ENCODE peak calls at places on chromosomes 6 and 20, in four cellular contexts. D is left ventricle myocardium inferior, M is pancreas, Q is heart right ventricle. K is an unnamed sample. For H3K36me3, the result is how much of the 10 kb centered on the place peaks cover.

GRCh38 chr20:11232249-11232648 is 558.5 kb upstream of the JAG1 start:
- DNase-seq in D (no peak), M (no peak), Q (no peak), K (no peak)

GRCh38 chr6:30819287-30819917 is 64.9 kb upstream of the DDR1 start:
- DNase-seq in D (no peak), M (no peak), Q (no peak), K (no peak)

GRCh38 chr20:59351148-59352040 is 51.0 kb downstream of the EDN3 start:
- DNase-seq in D (no peak), M (no peak), Q (no peak), K (no peak)

GRCh38 chr6:40440083-40440482 is 147.1 kb downstream of the LRFN2 start:
- DNase-seq in D (no peak), M (no peak), Q (no peak), K (peak)

GRCh38 chr6:82507112-82507511 is 143.5 kb downstream of the TPBG start:
- DNase-seq in D (no peak), M (no peak), Q (no peak), K (no peak)

GRCh38 chr6:45132059-45132458 is 196.1 kb upstream of the RUNX2 start:
- DNase-seq in D (no peak), M (no peak), Q (no peak), K (peak)

GRCh38 chr6:41732601-41733348 is 2.6 kb downstream of the TFEB start:
- DNase-seq in D (no peak), M (peak), Q (no peak), K (no peak)

GRCh38 chr6:154937306-154938244 is 57.5 kb upstream of the TIAM2 start:
- DNase-seq in D (no peak), M (no peak), Q (no peak), K (no peak)

GRCh38 chr6:126253421-126253820 is 86.5 kb upstream of the CENPW start:
- DNase-seq in D (no peak), M (no peak), Q (no peak), K (no peak)

GRCh38 chr6:110495949-110496348 is 19.5 kb upstream of the SLC22A16 start:
- DNase-seq in D (no peak), M (no peak), Q (no peak), K (peak)

GRCh38 chr20:17661121-17661744 is 20.8 kb downstream of the RRBP1 start:
- DNase-seq in D (no peak), M (no peak), Q (no peak), K (no peak)

GRCh38 chr6:145731432-145731831 is 3.9 kb downstream of the EPM2A start:
- DNase-seq in D (no peak), M (no peak), Q (no peak), K (no peak)
- H3K36me3 ChIP-seq in D (under half), M (under half), Q (under half), K (under half)

DNA sequence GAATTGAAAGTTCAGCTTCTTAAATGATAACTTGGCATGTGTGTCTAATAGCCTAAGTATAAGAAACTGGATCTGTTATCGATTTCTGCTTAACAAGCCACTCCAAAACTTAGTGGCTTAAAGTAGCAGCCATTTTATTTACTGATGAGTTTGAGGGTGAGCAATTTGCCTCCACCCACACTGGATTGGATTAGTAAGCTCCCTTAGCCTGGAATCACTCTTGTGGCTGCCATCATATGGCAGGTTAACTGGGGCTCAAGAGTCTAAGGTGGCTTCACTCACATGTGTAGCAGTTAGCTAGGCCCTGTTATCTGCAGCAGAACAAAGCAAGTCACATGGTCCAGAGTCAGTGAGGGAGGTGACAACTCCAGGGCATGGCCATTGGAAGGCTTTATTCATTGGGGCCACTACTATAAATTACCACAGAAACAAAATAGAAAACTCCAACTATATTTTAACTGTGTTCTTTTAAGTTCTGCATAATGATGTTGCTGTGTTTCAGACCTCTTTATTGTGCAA is 49.3 kb downstream of the DCBLD1 start:
- DNase-seq in D (no peak), M (no peak), Q (no peak), K (no peak)
- H3K36me3 ChIP-seq in D (under half), M (under half), Q (under half), K (under half)

GRCh38 chr6:137872071-137872470 is 5.0 kb downstream of the TNFAIP3 start:
- DNase-seq in D (no peak), M (no peak), Q (no peak), K (no peak)
- H3K36me3 ChIP-seq in D (under half), M (under half), Q (under half), K (under half)

DNA sequence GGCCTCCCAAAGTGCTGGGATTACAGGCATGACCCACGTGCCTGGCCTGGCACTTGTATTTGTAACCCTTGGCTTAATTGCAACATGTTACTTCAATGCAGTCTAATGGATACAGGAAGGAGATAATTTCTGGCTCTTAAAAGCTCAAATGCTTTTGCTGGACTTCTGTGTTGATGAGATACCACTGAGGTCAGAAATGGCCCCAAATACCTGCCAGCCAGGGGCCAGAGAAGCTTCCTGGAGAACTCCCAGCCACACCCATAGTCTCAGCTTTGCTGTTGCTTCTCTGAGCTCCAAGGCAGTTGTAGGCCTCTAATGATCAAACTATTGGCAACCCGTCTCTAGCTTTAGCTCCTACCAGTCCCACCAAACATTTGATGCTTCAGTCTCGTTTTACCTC is 14.2 kb upstream of the ZNFX1 start:
- DNase-seq in D (no peak), M (no peak), Q (no peak), K (no peak)
- H3K36me3 ChIP-seq in D (half or more), M (under half), Q (under half), K (under half)

DNA sequence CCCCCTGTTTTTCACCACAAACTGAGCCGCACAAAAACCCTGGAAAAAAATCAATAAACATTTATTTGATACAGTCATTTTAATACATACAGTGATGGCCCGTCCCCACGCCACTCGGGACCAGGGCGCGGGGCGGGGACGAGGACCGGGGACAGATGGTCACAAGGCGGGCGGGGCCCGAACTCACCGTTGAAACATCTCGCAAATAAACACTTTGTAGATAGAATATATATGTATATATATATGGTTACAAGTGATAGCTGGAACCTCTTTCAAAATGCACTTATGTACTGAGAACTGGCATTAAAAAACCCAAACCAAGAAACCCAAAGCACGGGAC is 418 bp upstream of the UCKL1 start:
- DNase-seq in D (no peak), M (no peak), Q (no peak), K (no peak)
- H3K36me3 ChIP-seq in D (under half), M (under half), Q (under half), K (under half)

GRCh38 chr20:6039766-6040165 is 14.1 kb downstream of the LRRN4 start:
- DNase-seq in D (no peak), M (no peak), Q (no peak), K (no peak)

GRCh38 chr20:6044102-6044501 is 9.8 kb downstream of the LRRN4 start:
- DNase-seq in D (no peak), M (no peak), Q (no peak), K (no peak)

GRCh38 chr20:6040540-6040939 is 13.3 kb downstream of the LRRN4 start:
- DNase-seq in D (no peak), M (peak), Q (no peak), K (no peak)

GRCh38 chr20:6041808-6042265 is 12.0 kb downstream of the LRRN4 start:
- DNase-seq in D (no peak), M (peak), Q (no peak), K (no peak)

GRCh38 chr20:6040958-6041807 is 12.7 kb downstream of the LRRN4 start:
- DNase-seq in D (no peak), M (peak), Q (no peak), K (no peak)
- H3K36me3 ChIP-seq in D (half or more), M (under half), Q (under half), K (half or more)